ENCODE peak calls at places on chromosomes 7 and 10, in four cellular contexts. One of them, this sample, is unnamed.

GRCh38 chr10:133206311-133207040 is 23.5 kb upstream of the UTF1 start:
- DNase-seq in NCI-H526: no peak
- DNase-seq in myocyte: no peak
- DNase-seq in activated gamma-delta T cell treated with anti-CD3 and anti-CD28 coated beads, Interleukin-2, amount 50 U/mL, for 16 hours: no peak
- DNase-seq in this sample: no peak

GRCh38 chr10:112874982-112875381 is 75.1 kb upstream of the TCF7L2 start:
- DNase-seq in NCI-H526: no peak
- DNase-seq in myocyte: no peak
- DNase-seq in activated gamma-delta T cell treated with anti-CD3 and anti-CD28 coated beads, Interleukin-2, amount 50 U/mL, for 16 hours: no peak
- DNase-seq in this sample: no peak

GRCh38 chr10:126062132-126063032 is 166.0 kb downstream of the FANK1 start:
- DNase-seq in NCI-H526: no peak
- DNase-seq in myocyte: peak; percentile 100
- DNase-seq in activated gamma-delta T cell treated with anti-CD3 and anti-CD28 coated beads, Interleukin-2, amount 50 U/mL, for 16 hours: no peak
- DNase-seq in this sample: peak; percentile 100

GRCh38 chr10:45514283-45515270 is 140.6 kb downstream of the ALOX5 start:
- DNase-seq in NCI-H526: peak; percentile 12
- DNase-seq in myocyte: peak; percentile 75
- DNase-seq in activated gamma-delta T cell treated with anti-CD3 and anti-CD28 coated beads, Interleukin-2, amount 50 U/mL, for 16 hours: no peak
- DNase-seq in this sample: peak; percentile 69

GRCh38 chr7:4849390-4849789 is 12.4 kb downstream of the PAPOLB start:
- DNase-seq in NCI-H526: peak; percentile 25
- DNase-seq in myocyte: peak; percentile 35
- DNase-seq in activated gamma-delta T cell treated with anti-CD3 and anti-CD28 coated beads, Interleukin-2, amount 50 U/mL, for 16 hours: no peak
- DNase-seq in this sample: peak; percentile 14

GRCh38 chr7:143299346-143299745 is 11.2 kb downstream of the CASP2 start:
- DNase-seq in NCI-H526: no peak
- DNase-seq in myocyte: peak; percentile 59
- DNase-seq in activated gamma-delta T cell treated with anti-CD3 and anti-CD28 coated beads, Interleukin-2, amount 50 U/mL, for 16 hours: no peak
- DNase-seq in this sample: peak; percentile 22

GRCh38 chr7:89238156-89238555 is 442.6 kb upstream of the TEX47 start:
- DNase-seq in NCI-H526: no peak
- DNase-seq in myocyte: no peak
- DNase-seq in activated gamma-delta T cell treated with anti-CD3 and anti-CD28 coated beads, Interleukin-2, amount 50 U/mL, for 16 hours: no peak
- DNase-seq in this sample: peak; percentile 17

GRCh38 chr7:148242271-148242801 is 348.2 kb upstream of the C7orf33 start:
- DNase-seq in NCI-H526: peak; percentile 76
- DNase-seq in myocyte: peak; percentile 59
- DNase-seq in activated gamma-delta T cell treated with anti-CD3 and anti-CD28 coated beads, Interleukin-2, amount 50 U/mL, for 16 hours: no peak
- DNase-seq in this sample: peak; percentile 45

GRCh38 chr10:31318382-31318853 is 598 bp upstream of the ZEB1 start:
- DNase-seq in NCI-H526: no peak
- DNase-seq in myocyte: peak; percentile 69
- DNase-seq in activated gamma-delta T cell treated with anti-CD3 and anti-CD28 coated beads, Interleukin-2, amount 50 U/mL, for 16 hours: peak; percentile 33
- DNase-seq in this sample: peak; percentile 77

This sample was measured in LHCN-M2.